ENCODE peak calls at places on chromosomes 6 and 20, in four cellular contexts. K is HCT116, U is RWPE1, W is coronary artery. G is an unnamed sample.

GRCh38 chr6:117837268-117837667 is 69.8 kb upstream of the SLC35F1 start:
- DNase-seq in K (no peak), W (no peak), U (no peak), G (no peak)

GRCh38 chr20:41627611-41628244 is 9.6 kb upstream of the CHD6 start:
- DNase-seq in W (no peak), U (no peak), K (no peak), G (no peak)

GRCh38 chr20:15411781-15412180 is 1074.4 kb upstream of the FLRT3 start:
- DNase-seq in W (no peak), K (no peak), U (no peak), G (no peak)

GRCh38 chr6:40550096-40550731 is 37.0 kb downstream of the LRFN2 start:
- DNase-seq in W (no peak), U (no peak), K (peak; percentile 44), G (no peak)

GRCh38 chr6:24898607-24899133 is 37.1 kb downstream of the RIPOR2 start:
- DNase-seq in W (no peak), K (no peak), U (no peak), G (no peak)

GRCh38 chr6:44250067-44250717 is 3.3 kb downstream of the HSP90AB1 start:
- DNase-seq in K (no peak), W (no peak), U (no peak), G (no peak)

GRCh38 chr6:34044945-34045595 is 100.8 kb downstream of the GRM4 start:
- DNase-seq in K (no peak), W (no peak), U (no peak), G (no peak)

GRCh38 chr20:16491277-16491912 is 81.9 kb downstream of the KIF16B start:
- DNase-seq in W (no peak), U (no peak), K (no peak), G (no peak)

GRCh38 chr6:159151266-159151855 is 17.8 kb upstream of the FNDC1 start:
- DNase-seq in U (peak; percentile 56), W (no peak), K (peak; percentile 51), G (no peak)

GRCh38 chr6:141152951-141153350 is 979.8 kb upstream of the GJE1 start:
- DNase-seq in K (no peak), W (no peak), U (no peak), G (no peak)

GRCh38 chr20:33091147-33091546 is 11.7 kb downstream of the BPIFB4 start:
- DNase-seq in U (no peak), W (no peak), K (no peak), G (no peak)

GRCh38 chr6:40425192-40425919 is 161.8 kb downstream of the LRFN2 start:
- DNase-seq in K (no peak), U (no peak), W (no peak), G (no peak)

GRCh38 chr20:37935435-37935834 is 32.5 kb downstream of the VSTM2L start:
- DNase-seq in U (no peak), W (no peak), K (no peak), G (no peak)

GRCh38 chr20:1945134-1945618 is 48.7 kb downstream of the PDYN start:
- DNase-seq in K (no peak), W (peak; percentile 83), U (no peak), G (peak; percentile 91)

GRCh38 chr6:42448906-42449659 is 2.6 kb downstream of the TRERF1 start:
- DNase-seq in K (no peak), U (peak; percentile 34), W (no peak), G (no peak)

GRCh38 chr6:22828179-22829062 is 259.1 kb downstream of the HDGFL1 start:
- DNase-seq in K (peak; percentile 53), U (peak; percentile 88), W (no peak), G (no peak)

GRCh38 chr6:123053602-123054225 is 57.7 kb downstream of the CLVS2 start:
- DNase-seq in K (no peak), W (no peak), U (no peak), G (no peak)

GRCh38 chr20:56956536-56956935 is 309.9 kb downstream of the BMP7 start:
- DNase-seq in K (no peak), U (no peak), W (no peak), G (no peak)

GRCh38 chr20:32165836-32166545 is 41.6 kb downstream of the PLAGL2 start:
- DNase-seq in K (no peak), W (peak; percentile 72), U (no peak), G (no peak)

GRCh38 chr6:131167773-131168172 is 32.5 kb downstream of the AKAP7 start:
- DNase-seq in W (no peak), K (no peak), U (no peak), G (no peak)
- TF ChIP-seq CTCF in W (no peak), K (no peak), U (no peak), G (peak; percentile 15)

DNA sequence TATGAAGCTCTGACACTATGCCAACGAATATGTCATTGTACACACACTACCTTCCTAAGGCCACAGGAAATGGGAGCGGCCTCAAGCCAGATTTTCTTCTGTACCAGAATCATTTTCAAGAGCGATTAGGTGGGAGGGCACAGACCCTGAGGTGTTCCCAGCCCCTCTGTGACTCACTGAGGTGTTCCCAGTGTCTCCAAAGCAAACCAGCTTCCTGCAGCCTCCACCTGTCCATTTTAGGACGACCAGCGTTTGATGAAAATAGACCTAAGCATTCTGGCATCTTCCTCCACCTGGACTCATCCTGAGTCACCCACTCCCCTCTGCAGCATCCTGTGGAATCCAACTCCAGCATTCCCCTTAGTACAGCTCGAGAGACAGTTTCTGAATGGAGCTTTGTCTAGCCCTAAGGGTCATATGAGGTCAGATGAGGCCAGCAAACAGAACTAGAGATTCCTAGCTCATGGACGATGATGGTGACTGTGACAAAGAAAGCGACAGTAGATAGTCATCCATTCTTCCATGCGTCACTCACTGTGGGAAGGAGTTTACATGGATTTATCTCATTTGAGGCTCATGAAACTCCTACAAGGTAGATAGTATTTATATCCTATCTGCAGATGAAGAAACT is 203.4 kb downstream of the PTPRT start:
- DNase-seq in U (no peak), W (no peak), K (no peak), G (no peak)
- TF ChIP-seq CTCF in U (no peak), W (no peak), K (no peak), G (no peak)

GRCh38 chr6:26543953-26544352 is 5.8 kb downstream of the HMGN4 start:
- DNase-seq in W (no peak), U (peak; percentile 19), K (no peak), G (no peak)
- TF ChIP-seq CTCF in W (no peak), U (peak; percentile 42), K (no peak), G (peak; percentile 66)

GRCh38 chr20:48057251-48057650 is 272.0 kb upstream of the SULF2 start:
- DNase-seq in U (no peak), K (no peak), W (no peak), G (no peak)

GRCh38 chr20:48057739-48058138 is 272.5 kb upstream of the SULF2 start:
- DNase-seq in K (no peak), U (no peak), W (no peak), G (no peak)

GRCh38 chr20:48058611-48059559 is 273.6 kb upstream of the SULF2 start:
- DNase-seq in W (no peak), K (no peak), U (no peak), G (no peak)

GRCh38 chr20:48054051-48054450 is 268.8 kb upstream of the SULF2 start:
- DNase-seq in W (no peak), K (no peak), U (no peak), G (no peak)

DNA sequence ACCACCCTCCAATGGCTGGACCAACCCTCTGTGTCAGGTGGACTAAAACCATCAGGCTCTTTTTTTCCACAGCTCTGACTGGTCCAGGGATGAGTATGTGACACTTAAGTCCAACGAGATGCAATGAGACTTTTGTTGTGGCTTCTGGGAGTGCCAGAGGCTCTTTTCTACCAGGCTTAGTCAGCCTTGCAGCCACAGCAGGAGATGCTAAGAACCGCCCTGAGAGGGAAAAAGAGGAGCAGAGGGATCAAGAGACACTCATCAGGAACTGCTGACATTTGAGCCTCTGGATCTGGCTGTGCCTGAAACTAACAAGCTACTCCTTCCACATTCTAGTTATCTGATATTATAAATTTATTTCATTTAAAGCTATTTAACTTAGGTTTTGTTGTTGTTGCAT is 270.9 kb upstream of the SULF2 start:
- DNase-seq in U (no peak), K (no peak), W (no peak), G (no peak)
- TF ChIP-seq CTCF in U (no peak), K (no peak), W (no peak), G (no peak)

DNA sequence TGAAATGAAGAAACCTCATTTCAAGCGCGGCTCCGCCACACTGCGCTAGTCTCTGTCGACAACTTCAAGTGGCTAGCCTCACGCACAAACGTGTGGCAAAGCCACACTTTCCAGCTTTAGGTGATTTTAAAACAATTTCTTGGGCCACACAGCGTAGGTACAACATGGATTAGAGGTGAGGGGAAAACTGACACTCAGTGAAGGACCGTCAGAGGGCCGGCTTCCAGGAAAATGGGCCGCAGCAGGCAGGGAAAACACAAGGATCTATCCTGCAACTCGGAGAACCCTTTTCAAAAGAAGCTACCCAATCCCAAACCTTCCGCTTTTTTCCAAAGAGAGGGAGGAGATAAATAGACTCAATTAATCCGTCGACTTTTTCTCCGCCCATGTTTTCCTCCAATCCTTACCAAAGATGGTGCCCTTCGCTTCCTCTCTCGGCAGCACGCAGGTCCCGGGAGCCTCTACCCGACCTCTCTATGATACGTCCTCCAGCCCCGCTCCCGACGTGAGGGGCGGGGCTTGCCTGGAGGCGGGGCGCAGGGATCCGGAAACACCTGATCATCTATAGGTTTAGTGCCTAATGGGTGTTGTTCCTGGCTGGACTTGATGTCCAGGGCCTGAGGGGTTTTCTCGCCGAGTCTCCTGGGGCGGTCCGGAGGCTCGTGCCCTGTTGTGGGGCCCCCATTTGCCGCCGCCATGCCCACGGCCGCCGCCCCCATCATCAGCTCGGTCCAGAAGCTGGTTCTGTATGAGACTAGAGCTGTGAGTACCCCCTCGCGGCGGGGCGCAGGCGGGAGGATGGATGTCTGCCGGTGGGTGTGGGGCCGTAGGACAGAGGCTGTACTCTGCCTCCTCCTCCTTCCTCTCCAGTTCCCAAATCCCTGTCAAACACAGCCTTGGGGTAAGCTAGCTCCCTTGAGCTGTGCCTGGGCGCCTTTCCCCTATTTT is at the start of the genes AK9 and FIG4:
- DNase-seq in K (peak; percentile 84), U (peak; percentile 90), W (peak; percentile 96), G (peak; percentile 88)
- TF ChIP-seq CTCF in K (no peak), U (peak; percentile 21), W (no peak), G (no peak)

GRCh38 chr20:45890997-45891983 is at the start of the genes CTSA and NEURL2:
- DNase-seq in U (peak; percentile 99), W (peak; percentile 93), K (peak; percentile 82), G (peak; percentile 88)
- TF ChIP-seq CTCF in U (no peak), W (no peak), K (no peak), G (no peak)

GRCh38 chr6:109443425-109443950 is 3.0 kb downstream of the SMPD2 start:
- DNase-seq in K (no peak), U (no peak), W (no peak), G (no peak)

GRCh38 chr6:109445382-109445781 is 4.9 kb downstream of the SMPD2 start:
- DNase-seq in K (no peak), W (no peak), U (no peak), G (no peak)

GRCh38 chr6:109441069-109441816 is 719 bp downstream of the SMPD2 start:
- DNase-seq in W (no peak), U (peak; percentile 28), K (no peak), G (no peak)

GRCh38 chr6:109442393-109442924 is 1.9 kb downstream of the SMPD2 start:
- DNase-seq in W (no peak), K (no peak), U (no peak), G (no peak)

GRCh38 chr6:109440325-109441068 is at the start of the genes PPIL6 and SMPD2:
- DNase-seq in K (peak; percentile 70), W (peak; percentile 95), U (peak; percentile 81), G (peak; percentile 74)
- TF ChIP-seq CTCF in K (peak; percentile 8), W (no peak), U (no peak), G (peak; percentile 25)